ENCODE peak calls at places on chromosomes 5 and 9, in six cellular contexts. One of them, this sample, is unnamed. For H3K4me1, the result is how much of the 10 kb centered on the place peaks cover.

GRCh38 chr5:68180286-68181038 is 35.1 kb upstream of the PIK3R1 start:
- DNase-seq in OCI-LY7: no peak
- DNase-seq in IMR-90: no peak
- DNase-seq in GM23248: no peak
- DNase-seq in GM23338: no peak
- DNase-seq in mesendoderm: no peak
- DNase-seq in this sample: no peak

GRCh38 chr5:7850241-7850532 is 746 bp downstream of the CFAP90 start:
- DNase-seq in OCI-LY7: no peak
- DNase-seq in IMR-90: no peak
- DNase-seq in GM23248: no peak
- DNase-seq in GM23338: no peak
- DNase-seq in mesendoderm: no peak
- DNase-seq in this sample: no peak

GRCh38 chr9:77464591-77465125 is 183.5 kb downstream of the GNA14 start:
- DNase-seq in OCI-LY7: no peak
- DNase-seq in IMR-90: peak
- DNase-seq in GM23248: no peak
- DNase-seq in GM23338: no peak
- DNase-seq in mesendoderm: no peak
- DNase-seq in this sample: no peak

GRCh38 chr5:142388696-142389095 is 63.9 kb upstream of the SPRY4 start:
- DNase-seq in OCI-LY7: no peak
- DNase-seq in IMR-90: peak
- DNase-seq in GM23248: no peak
- DNase-seq in GM23338: no peak
- DNase-seq in mesendoderm: no peak
- DNase-seq in this sample: no peak

GRCh38 chr9:88593537-88594185 is 58.7 kb downstream of the NXNL2 start:
- DNase-seq in OCI-LY7: peak
- DNase-seq in IMR-90: peak
- DNase-seq in GM23248: peak
- DNase-seq in GM23338: peak
- DNase-seq in mesendoderm: peak
- DNase-seq in this sample: peak

GRCh38 chr9:114238919-114239879 is 83.7 kb upstream of the ORM1 start:
- DNase-seq in OCI-LY7: peak
- DNase-seq in IMR-90: peak
- DNase-seq in GM23248: peak
- DNase-seq in GM23338: peak
- DNase-seq in mesendoderm: peak
- DNase-seq in this sample: no peak

GRCh38 chr5:34957857-34958690 is 28.7 kb downstream of the DNAJC21 start:
- DNase-seq in OCI-LY7: peak
- DNase-seq in IMR-90: peak
- DNase-seq in GM23248: peak
- DNase-seq in GM23338: peak
- DNase-seq in mesendoderm: peak
- DNase-seq in this sample: no peak

GRCh38 chr9:81430727-81431126 is 258.6 kb downstream of the TLE1 start:
- DNase-seq in OCI-LY7: no peak
- DNase-seq in IMR-90: peak
- DNase-seq in GM23248: peak
- DNase-seq in GM23338: no peak
- DNase-seq in mesendoderm: no peak
- DNase-seq in this sample: no peak

GRCh38 chr9:35938474-35939145 is 19.3 kb downstream of the OR2S2 start:
- DNase-seq in OCI-LY7: peak
- DNase-seq in IMR-90: no peak
- DNase-seq in GM23248: no peak
- DNase-seq in GM23338: no peak
- DNase-seq in mesendoderm: no peak
- DNase-seq in this sample: no peak

GRCh38 chr5:39194466-39195136 is 24.8 kb downstream of the FYB1 start:
- DNase-seq in OCI-LY7: no peak
- DNase-seq in IMR-90: peak
- DNase-seq in GM23248: peak
- DNase-seq in GM23338: no peak
- DNase-seq in mesendoderm: no peak
- DNase-seq in this sample: peak

GRCh38 chr9:138105123-138105415 is 227.5 kb downstream of the CACNA1B start:
- DNase-seq in OCI-LY7: no peak
- DNase-seq in IMR-90: no peak
- DNase-seq in GM23248: no peak
- DNase-seq in GM23338: no peak
- DNase-seq in mesendoderm: no peak
- DNase-seq in this sample: no peak

GRCh38 chr9:128159073-128159783 is 837 bp upstream of the BBLN start:
- DNase-seq in OCI-LY7: peak
- DNase-seq in IMR-90: no peak
- DNase-seq in GM23248: peak
- DNase-seq in GM23338: no peak
- DNase-seq in mesendoderm: no peak
- DNase-seq in this sample: no peak

DNA sequence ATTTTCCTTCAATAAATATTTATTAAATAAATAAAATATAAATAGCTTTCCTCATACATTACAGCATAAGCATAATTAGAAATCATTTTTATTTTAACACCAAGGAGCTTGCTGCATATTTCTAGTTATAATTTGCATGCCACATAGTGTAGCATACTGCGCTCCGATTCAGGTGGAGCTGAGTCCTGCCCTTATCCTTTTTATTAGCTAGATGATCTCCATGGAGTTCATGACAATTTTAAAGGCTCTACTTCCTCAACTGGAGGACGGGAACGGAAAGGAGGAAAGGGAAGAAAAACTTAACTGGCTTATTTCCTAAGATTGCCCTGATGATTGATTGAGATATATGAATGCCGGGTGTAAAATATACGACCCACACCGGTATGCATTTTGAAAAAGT is 385.2 kb downstream of the PLK2 start:
- DNase-seq in OCI-LY7: no peak
- DNase-seq in IMR-90: no peak
- DNase-seq in GM23248: no peak
- DNase-seq in GM23338: no peak
- DNase-seq in mesendoderm: no peak
- DNase-seq in this sample: no peak
- H3K4me1 ChIP-seq in OCI-LY7: under half
- H3K4me1 ChIP-seq in IMR-90: under half
- H3K4me1 ChIP-seq in GM23248: under half
- H3K4me1 ChIP-seq in GM23338: under half
- H3K4me1 ChIP-seq in mesendoderm: under half
- H3K4me1 ChIP-seq in this sample: under half

GRCh38 chr9:27540537-27540936 is 10.9 kb upstream of the MOB3B start:
- DNase-seq in OCI-LY7: no peak
- DNase-seq in IMR-90: peak
- DNase-seq in GM23248: no peak
- DNase-seq in GM23338: no peak
- DNase-seq in mesendoderm: no peak
- DNase-seq in this sample: no peak

GRCh38 chr9:27541740-27542139 is 12.1 kb upstream of the MOB3B start:
- DNase-seq in OCI-LY7: no peak
- DNase-seq in IMR-90: no peak
- DNase-seq in GM23248: no peak
- DNase-seq in GM23338: no peak
- DNase-seq in mesendoderm: no peak
- DNase-seq in this sample: no peak

GRCh38 chr9:27537027-27537435 is 7.4 kb upstream of the MOB3B start:
- DNase-seq in OCI-LY7: no peak
- DNase-seq in IMR-90: no peak
- DNase-seq in GM23248: no peak
- DNase-seq in GM23338: peak
- DNase-seq in mesendoderm: peak
- DNase-seq in this sample: no peak

GRCh38 chr9:27538668-27539067 is 9.1 kb upstream of the MOB3B start:
- DNase-seq in OCI-LY7: no peak
- DNase-seq in IMR-90: no peak
- DNase-seq in GM23248: no peak
- DNase-seq in GM23338: no peak
- DNase-seq in mesendoderm: no peak
- DNase-seq in this sample: no peak

GRCh38 chr9:27539479-27540441 is 10.1 kb upstream of the MOB3B start:
- DNase-seq in OCI-LY7: no peak
- DNase-seq in IMR-90: peak
- DNase-seq in GM23248: peak
- DNase-seq in GM23338: no peak
- DNase-seq in mesendoderm: no peak
- DNase-seq in this sample: peak
- H3K4me2 ChIP-seq in OCI-LY7: no peak
- H3K4me2 ChIP-seq in IMR-90: peak
- H3K4me2 ChIP-seq in GM23248: no peak
- H3K4me2 ChIP-seq in GM23338: no peak
- H3K4me2 ChIP-seq in mesendoderm: no peak
- H3K4me2 ChIP-seq in this sample: peak

DNA sequence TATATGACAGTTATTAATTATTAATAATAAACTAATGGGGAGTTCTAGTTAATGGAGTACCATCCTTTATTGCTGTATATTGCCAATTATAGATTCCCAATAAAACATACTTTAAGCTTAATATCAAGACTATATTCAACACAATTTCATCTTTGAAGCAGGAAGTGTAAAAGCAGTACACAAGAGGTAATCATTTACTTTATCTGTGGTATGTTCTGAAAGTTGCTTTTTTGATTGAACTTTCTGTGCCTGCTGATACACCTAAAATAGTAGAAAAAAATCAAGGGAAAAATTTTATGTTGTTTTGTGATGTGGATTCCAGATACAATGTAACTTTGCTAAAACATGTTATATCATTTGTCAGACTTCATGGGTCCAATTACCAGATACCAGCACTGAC is 58.0 kb downstream of the ACO1 start:
- DNase-seq in OCI-LY7: no peak
- DNase-seq in IMR-90: no peak
- DNase-seq in GM23248: no peak
- DNase-seq in GM23338: no peak
- DNase-seq in mesendoderm: no peak
- DNase-seq in this sample: no peak
- H3K4me3 ChIP-seq in OCI-LY7: no peak
- H3K4me3 ChIP-seq in IMR-90: no peak
- H3K4me3 ChIP-seq in GM23248: no peak
- H3K4me3 ChIP-seq in GM23338: no peak
- H3K4me3 ChIP-seq in mesendoderm: no peak
- H3K4me3 ChIP-seq in this sample: no peak

GRCh38 chr5:177458122-177458681 is 11.6 kb downstream of the PRR7 start:
- DNase-seq in OCI-LY7: no peak
- DNase-seq in IMR-90: no peak
- DNase-seq in GM23248: no peak
- DNase-seq in GM23338: no peak
- DNase-seq in mesendoderm: no peak
- DNase-seq in this sample: no peak
- H3K4me1 ChIP-seq in OCI-LY7: under half
- H3K4me1 ChIP-seq in IMR-90: under half
- H3K4me1 ChIP-seq in GM23248: under half
- H3K4me1 ChIP-seq in GM23338: under half
- H3K4me1 ChIP-seq in mesendoderm: under half
- H3K4me1 ChIP-seq in this sample: under half

GRCh38 chr5:150138551-150139265 is 16.9 kb downstream of the PDGFRB start:
- DNase-seq in OCI-LY7: no peak
- DNase-seq in IMR-90: peak
- DNase-seq in GM23248: peak
- DNase-seq in GM23338: peak
- DNase-seq in mesendoderm: peak
- DNase-seq in this sample: no peak

GRCh38 chr5:150141544-150142188 is 14.0 kb downstream of the PDGFRB start:
- DNase-seq in OCI-LY7: no peak
- DNase-seq in IMR-90: peak
- DNase-seq in GM23248: peak
- DNase-seq in GM23338: peak
- DNase-seq in mesendoderm: peak
- DNase-seq in this sample: no peak

GRCh38 chr5:150139334-150139733 is 16.3 kb downstream of the PDGFRB start:
- DNase-seq in OCI-LY7: no peak
- DNase-seq in IMR-90: peak
- DNase-seq in GM23248: peak
- DNase-seq in GM23338: no peak
- DNase-seq in mesendoderm: peak
- DNase-seq in this sample: no peak

GRCh38 chr5:150142189-150142788 is 13.4 kb downstream of the PDGFRB start:
- DNase-seq in OCI-LY7: no peak
- DNase-seq in IMR-90: peak
- DNase-seq in GM23248: no peak
- DNase-seq in GM23338: no peak
- DNase-seq in mesendoderm: no peak
- DNase-seq in this sample: no peak

DNA sequence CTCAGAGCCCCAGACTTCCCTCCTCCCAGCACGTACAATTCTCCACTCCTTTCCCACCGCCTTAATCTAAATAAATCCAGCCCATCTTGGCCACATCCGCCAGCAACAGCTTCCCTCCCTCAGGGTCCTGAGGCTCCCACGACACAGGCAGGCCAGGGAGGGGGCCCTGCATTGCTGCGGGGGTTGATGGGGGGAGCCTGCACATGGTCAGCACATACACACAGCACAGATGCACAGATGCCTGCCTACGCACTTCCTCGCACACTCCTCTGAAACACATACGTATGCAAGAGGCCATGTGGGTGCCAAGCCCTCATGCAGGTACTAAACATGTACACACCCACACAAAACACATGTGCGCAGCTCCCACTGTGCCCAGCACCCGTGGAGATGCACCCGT is 14.8 kb downstream of the PDGFRB start:
- DNase-seq in OCI-LY7: no peak
- DNase-seq in IMR-90: peak
- DNase-seq in GM23248: peak
- DNase-seq in GM23338: no peak
- DNase-seq in mesendoderm: no peak
- DNase-seq in this sample: no peak
- H3K4me2 ChIP-seq in OCI-LY7: no peak
- H3K4me2 ChIP-seq in IMR-90: peak
- H3K4me2 ChIP-seq in GM23248: no peak
- H3K4me2 ChIP-seq in GM23338: no peak
- H3K4me2 ChIP-seq in mesendoderm: no peak
- H3K4me2 ChIP-seq in this sample: no peak

DNA sequence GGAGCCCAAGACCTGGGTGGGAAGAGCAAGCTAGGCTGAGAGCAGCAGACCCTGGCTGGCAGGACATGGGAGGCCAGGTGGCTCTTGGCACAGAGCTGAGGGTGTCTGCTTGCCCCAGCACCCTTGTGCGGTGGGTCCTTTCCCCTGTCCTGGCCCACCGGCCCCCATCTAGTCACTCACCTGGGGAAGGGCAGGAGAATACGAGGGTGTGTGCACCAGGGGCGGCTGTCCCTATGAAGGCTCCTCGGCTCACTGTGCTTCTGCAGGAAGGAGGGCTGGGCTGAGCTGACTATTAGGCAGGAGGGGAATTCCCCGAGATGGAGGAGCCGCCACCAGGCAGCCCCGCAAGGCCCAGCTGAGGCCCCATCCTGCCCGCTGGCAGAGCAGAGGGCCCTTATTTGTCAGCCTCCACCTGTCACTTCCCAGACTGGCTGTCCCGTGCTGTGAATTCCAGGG is 6.1 kb upstream of the TNIP1 start:
- DNase-seq in OCI-LY7: peak
- DNase-seq in IMR-90: peak
- DNase-seq in GM23248: no peak
- DNase-seq in GM23338: no peak
- DNase-seq in mesendoderm: no peak
- DNase-seq in this sample: no peak
- H3K4me3 ChIP-seq in OCI-LY7: peak
- H3K4me3 ChIP-seq in IMR-90: no peak
- H3K4me3 ChIP-seq in GM23248: no peak
- H3K4me3 ChIP-seq in GM23338: no peak
- H3K4me3 ChIP-seq in mesendoderm: no peak
- H3K4me3 ChIP-seq in this sample: no peak